ENCODE peak calls at places on chromosome 15, in seven cellular contexts. Q, C, O, K, J, F and I are unnamed samples.
A peak's percentile ranks its signal among the peaks of the same experiment; 100 is the strongest.

GRCh38 chr15:81785679-81786078 is 260.1 kb downstream of the MEX3B start:
- DNase-seq in K (no peak), C (no peak), J (no peak), Q (no peak), O (no peak), F (no peak), I (no peak)

GRCh38 chr15:64182859-64183258 is 20.0 kb upstream of the PPIB start:
- DNase-seq in O (no peak), J (no peak), Q (no peak), F (no peak), K (no peak), C (no peak), I (no peak)

GRCh38 chr15:49467782-49468181 is 44.7 kb downstream of the FGF7 start:
- DNase-seq in J (no peak), Q (no peak), C (no peak), F (no peak), K (no peak), O (no peak), I (no peak)

GRCh38 chr15:38058596-38059075 is 124.2 kb downstream of the TMCO5A start:
- DNase-seq in K (no peak), Q (no peak), C (no peak), F (no peak), O (peak; percentile 6), J (no peak), I (no peak)

GRCh38 chr15:89332446-89332845 is 2.2 kb downstream of the POLG start:
- DNase-seq in K (no peak), Q (no peak), F (no peak), C (no peak), O (peak; percentile 23), J (no peak), I (no peak)

GRCh38 chr15:87722941-87723691 is 533.4 kb downstream of the NTRK3 start:
- DNase-seq in J (no peak), F (peak; percentile 62), C (no peak), O (no peak), K (no peak), Q (no peak), I (no peak)

GRCh38 chr15:51735611-51736010 is 1.8 kb downstream of the LYSMD2 start:
- DNase-seq in F (no peak), K (no peak), Q (no peak), O (no peak), J (no peak), C (no peak), I (no peak)

GRCh38 chr15:89075846-89076245 is 12.4 kb upstream of the ABHD2 start:
- DNase-seq in Q (no peak), F (no peak), K (no peak), J (no peak), O (no peak), C (no peak), I (no peak)

GRCh38 chr15:58383876-58384275 is 47.9 kb upstream of the LIPC start:
- DNase-seq in F (no peak), Q (no peak), O (no peak), K (no peak), J (no peak), C (no peak), I (no peak)

GRCh38 chr15:89196994-89197393 is 24.4 kb downstream of the RLBP1 start:
- DNase-seq in Q (no peak), J (no peak), F (peak; percentile 38), K (no peak), C (no peak), O (peak; percentile 11), I (no peak)

GRCh38 chr15:99250001-99250400 is 620 bp upstream of the TTC23 start:
- DNase-seq in F (no peak), J (no peak), O (no peak), K (no peak), Q (no peak), C (no peak), I (no peak)

GRCh38 chr15:61051570-61052031 is 177.5 kb downstream of the RORA start:
- DNase-seq in Q (peak; percentile 62), F (no peak), J (peak; percentile 54), K (no peak), O (peak; percentile 58), C (peak; percentile 39), I (peak; percentile 14)